ENCODE peak calls at places on chromosomes 12 and 14, in six cellular contexts. L, E, M, T, R and I are unnamed samples.

GRCh38 chr14:55052259-55052930 is 948 bp downstream of the MAPK1IP1L start:
- DNase-seq in L (no peak), E (no peak), M (no peak), T (peak; percentile 31), R (no peak), I (no peak)

GRCh38 chr12:14185441-14186192 is 179.9 kb upstream of the ATF7IP start:
- DNase-seq in L (no peak), E (peak; percentile 58), M (no peak), T (peak; percentile 38), R (peak; percentile 62), I (peak; percentile 8)

GRCh38 chr12:32302218-32302826 is 97.0 kb upstream of the FGD4 start:
- DNase-seq in L (no peak), E (peak; percentile 54), M (no peak), T (no peak), R (peak; percentile 35), I (peak; percentile 39)

GRCh38 chr14:83707056-83707455 is 1822.9 kb upstream of the FLRT2 start:
- DNase-seq in L (no peak), E (no peak), M (no peak), T (peak; percentile 45), R (no peak), I (no peak)

GRCh38 chr14:72164420-72165150 is 232.4 kb downstream of the RGS6 start:
- DNase-seq in L (no peak), E (no peak), M (no peak), T (no peak), R (no peak), I (no peak)

GRCh38 chr12:75389061-75389460 is 1.8 kb upstream of the GLIPR1L2 start:
- DNase-seq in L (no peak), E (no peak), M (no peak), T (peak; percentile 40), R (no peak), I (no peak)

GRCh38 chr14:23861666-23862065 is 91.9 kb upstream of the DHRS4 start:
- DNase-seq in L (no peak), E (peak; percentile 65), M (peak; percentile 59), T (no peak), R (peak; percentile 87), I (peak; percentile 78)

GRCh38 chr12:48615681-48616080 is 45.8 kb upstream of the LALBA start:
- DNase-seq in L (no peak), E (peak; percentile 39), M (no peak), T (no peak), R (no peak), I (no peak)

GRCh38 chr12:12796928-12797788 is 11.7 kb downstream of the APOLD1 start:
- DNase-seq in L (no peak), E (no peak), M (no peak), T (no peak), R (no peak), I (no peak)

GRCh38 chr12:54661048-54661447 is 12.9 kb upstream of the DCD start:
- DNase-seq in L (no peak), E (no peak), M (no peak), T (no peak), R (no peak), I (no peak)

GRCh38 chr12:92538970-92539749 is 163.6 kb upstream of the PLEKHG7 start:
- DNase-seq in L (no peak), E (peak; percentile 55), M (no peak), T (peak; percentile 80), R (peak; percentile 67), I (no peak)

GRCh38 chr12:91778091-91778819 is 367.4 kb downstream of the BTG1 start:
- DNase-seq in L (no peak), E (no peak), M (no peak), T (peak; percentile 13), R (no peak), I (no peak)

GRCh38 chr12:101127521-101128219 is 82.4 kb downstream of the SLC5A8 start:
- DNase-seq in L (no peak), E (no peak), M (no peak), T (peak; percentile 80), R (no peak), I (no peak)

GRCh38 chr12:22333751-22334695 is 484 bp downstream of the ST8SIA1 start:
- DNase-seq in L (no peak), E (no peak), M (no peak), T (no peak), R (peak; percentile 10), I (peak; percentile 48)

GRCh38 chr12:130920711-130921381 is 32.9 kb upstream of the ADGRD1 start:
- DNase-seq in L (no peak), E (no peak), M (peak; percentile 75), T (peak; percentile 59), R (peak; percentile 16), I (no peak)

GRCh38 chr14:69666698-69667211 is 55.4 kb downstream of the SUSD6 start:
- DNase-seq in L (no peak), E (no peak), M (no peak), T (peak; percentile 69), R (no peak), I (no peak)

GRCh38 chr14:51302319-51303030 is 62.4 kb downstream of the TMX1 start:
- DNase-seq in L (no peak), E (no peak), M (no peak), T (no peak), R (no peak), I (peak; percentile 10)

GRCh38 chr14:95222151-95222631 is 64.9 kb upstream of the DICER1 start:
- DNase-seq in L (no peak), E (no peak), M (no peak), T (peak; percentile 38), R (no peak), I (no peak)

GRCh38 chr14:54343276-54344121 is 53.3 kb upstream of the CDKN3 start:
- DNase-seq in L (no peak), E (no peak), M (no peak), T (no peak), R (peak; percentile 28), I (no peak)

GRCh38 chr14:98133806-98134205 is 1138.2 kb downstream of the BCL11B start:
- DNase-seq in L (no peak), E (no peak), M (no peak), T (no peak), R (no peak), I (no peak)

GRCh38 chr12:6345319-6346071 is 3.6 kb upstream of the TNFRSF1A start:
- DNase-seq in L (peak; percentile 58), E (peak; percentile 87), M (no peak), T (peak; percentile 99), R (no peak), I (peak; percentile 72)

GRCh38 chr14:57066887-57067513 is 201.7 kb downstream of the EXOC5 start:
- DNase-seq in L (peak; percentile 72), E (peak; percentile 67), M (peak; percentile 55), T (peak; percentile 2), R (peak; percentile 73), I (peak; percentile 37)

GRCh38 chr12:39012870-39013269 is 107.5 kb upstream of the CPNE8 start:
- DNase-seq in L (no peak), E (no peak), M (no peak), T (no peak), R (no peak), I (no peak)

GRCh38 chr12:122421815-122422737 is at the start of gene CLIP1:
- DNase-seq in L (peak; percentile 76), E (peak; percentile 74), M (peak; percentile 80), T (peak; percentile 65), R (peak; percentile 80), I (peak; percentile 86)

GRCh38 chr12:122422769-122423257 is 344 bp upstream of the CLIP1 start:
- DNase-seq in L (peak; percentile 56), E (peak; percentile 73), M (peak; percentile 44), T (peak; percentile 54), R (peak; percentile 43), I (peak; percentile 76)

GRCh38 chr12:122421263-122421814 is 1.1 kb downstream of the CLIP1 start:
- DNase-seq in L (peak; percentile 79), E (peak; percentile 53), M (no peak), T (peak; percentile 47), R (peak; percentile 78), I (peak; percentile 37)

GRCh38 chr12:122420471-122421262 is 1.8 kb downstream of the CLIP1 start:
- DNase-seq in L (no peak), E (no peak), M (no peak), T (no peak), R (peak; percentile 80), I (peak; percentile 29)

DNA sequence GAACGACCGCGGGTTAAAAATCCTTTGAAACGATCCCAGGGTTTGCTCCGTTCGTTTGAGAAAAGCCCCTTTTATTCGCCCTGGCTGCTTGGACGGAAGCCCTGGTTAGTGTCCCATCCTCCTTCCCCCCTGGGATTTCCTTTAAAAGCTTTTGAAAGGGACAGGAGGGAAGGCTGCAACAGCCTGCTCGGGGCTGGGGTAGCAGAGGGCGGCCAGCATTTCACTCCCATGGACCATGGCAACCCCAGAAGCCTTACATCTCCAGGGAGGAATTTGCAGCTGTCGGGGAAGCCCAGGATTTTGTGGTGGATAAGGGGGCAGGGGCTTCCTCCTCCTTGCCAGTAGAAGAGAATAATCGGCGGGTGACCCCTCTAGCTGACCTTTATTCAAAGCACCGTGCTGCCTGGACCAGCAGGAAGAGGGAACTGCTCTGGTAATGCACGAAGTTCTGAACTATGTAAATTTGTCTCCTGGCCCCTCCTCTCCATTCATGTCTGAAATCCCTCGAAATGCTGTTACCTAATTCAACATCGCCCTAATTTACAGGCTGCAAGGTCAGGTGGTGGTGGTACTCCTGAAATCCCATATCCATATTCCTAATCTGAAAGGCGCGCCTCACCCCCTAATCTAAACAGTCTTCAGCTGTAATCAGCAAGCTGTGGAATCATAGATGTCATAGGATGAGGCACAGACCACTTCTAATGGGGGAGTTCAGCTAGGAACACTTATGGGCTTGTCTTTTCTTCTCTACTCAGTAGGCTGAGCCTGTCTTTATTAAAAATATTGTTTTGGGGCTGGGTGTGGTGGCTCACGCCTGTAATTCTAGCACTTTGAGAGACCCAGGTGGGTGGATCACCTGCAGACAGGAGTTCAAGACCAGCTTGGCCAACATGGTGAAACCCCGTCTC is 1.0 kb upstream of the CLIP1 start:
- DNase-seq in L (no peak), E (peak; percentile 60), M (peak; percentile 40), T (peak; percentile 62), R (peak; percentile 54), I (peak; percentile 32)
- TF ChIP-seq POLR2A in L (peak; percentile 47), E (peak; percentile 84), M (no peak), T (no peak), R (no peak), I (no peak)

GRCh38 chr12:46360908-46361666 is 11.5 kb downstream of the SLC38A2 start:
- DNase-seq in L (no peak), E (no peak), M (no peak), T (no peak), R (peak; percentile 17), I (no peak)

GRCh38 chr12:46358325-46358700 is 14.3 kb downstream of the SLC38A2 start:
- DNase-seq in L (no peak), E (no peak), M (no peak), T (no peak), R (no peak), I (no peak)

GRCh38 chr12:46360370-46360769 is 12.2 kb downstream of the SLC38A2 start:
- DNase-seq in L (no peak), E (no peak), M (no peak), T (no peak), R (no peak), I (no peak)

GRCh38 chr12:46358791-46359666 is 13.5 kb downstream of the SLC38A2 start:
- DNase-seq in L (no peak), E (no peak), M (no peak), T (no peak), R (no peak), I (no peak)

GRCh38 chr12:46359667-46360280 is 12.8 kb downstream of the SLC38A2 start:
- DNase-seq in L (no peak), E (no peak), M (no peak), T (no peak), R (no peak), I (no peak)
- TF ChIP-seq POLR2A in L (peak; percentile 66), E (peak; percentile 52), M (no peak), T (no peak), R (no peak), I (peak; percentile 2)

GRCh38 chr12:108686753-108687152 is 44.6 kb downstream of the CORO1C start:
- DNase-seq in L (no peak), E (no peak), M (no peak), T (no peak), R (no peak), I (no peak)
- TF ChIP-seq POLR2A in L (no peak), E (no peak), M (no peak), T (no peak), R (no peak), I (no peak)

GRCh38 chr14:50116221-50116956 is at the start of gene VCPKMT:
- DNase-seq in L (peak; percentile 94), E (peak; percentile 94), M (peak; percentile 96), T (peak; percentile 86), R (peak; percentile 97), I (peak; percentile 95)
- TF ChIP-seq POLR2A in L (peak; percentile 85), E (peak; percentile 87), M (peak; percentile 87), T (peak; percentile 86), R (peak; percentile 72), I (peak; percentile 95)